ENCODE peak calls at places on chromosomes 1 and 21, in seven cellular contexts. One of them, this sample, is unnamed.

GRCh38 chr1:150516050-150516591 is 569 bp downstream of the FALEC start:
- DNase-seq in T-helper 2 cell: no peak
- DNase-seq in hippocampal formation: no peak
- DNase-seq in astrocyte of the spinal cord: peak
- DNase-seq in activated T-helper 1 cell treated with anti-CD3 and anti-CD28 coated beads, Interleukin-12 subunit alpha, Interleukin-12 subunit beta, Interleukin-2, Interleukin-4 antibody, amounts not matched to agents 30 ng/mL and 10 ng/mL and 1 ng/mL, durations not matched to agents 14 hours and 24 hours and 36 hours: no peak
- DNase-seq in foreskin fibroblast: peak
- DNase-seq in Calu3: peak
- DNase-seq in this sample: no peak

GRCh38 chr1:215517441-215517891 is 49.6 kb upstream of the KCTD3 start:
- DNase-seq in astrocyte of the spinal cord: peak
- DNase-seq in hippocampal formation: no peak
- DNase-seq in T-helper 2 cell: no peak
- DNase-seq in activated T-helper 1 cell treated with anti-CD3 and anti-CD28 coated beads, Interleukin-12 subunit alpha, Interleukin-12 subunit beta, Interleukin-2, Interleukin-4 antibody, amounts not matched to agents 30 ng/mL and 10 ng/mL and 1 ng/mL, durations not matched to agents 14 hours and 24 hours and 36 hours: no peak
- DNase-seq in foreskin fibroblast: peak
- DNase-seq in Calu3: peak
- DNase-seq in this sample: no peak

GRCh38 chr1:7842517-7842916 is 10.3 kb downstream of the UTS2 start:
- DNase-seq in astrocyte of the spinal cord: no peak
- DNase-seq in Calu3: no peak
- DNase-seq in foreskin fibroblast: no peak
- DNase-seq in hippocampal formation: no peak
- DNase-seq in activated T-helper 1 cell treated with anti-CD3 and anti-CD28 coated beads, Interleukin-12 subunit alpha, Interleukin-12 subunit beta, Interleukin-2, Interleukin-4 antibody, amounts not matched to agents 30 ng/mL and 10 ng/mL and 1 ng/mL, durations not matched to agents 14 hours and 24 hours and 36 hours: no peak
- DNase-seq in T-helper 2 cell: no peak
- DNase-seq in this sample: no peak

GRCh38 chr21:44360174-44360573 is 6.8 kb downstream of the TRPM2 start:
- DNase-seq in hippocampal formation: no peak
- DNase-seq in Calu3: no peak
- DNase-seq in T-helper 2 cell: no peak
- DNase-seq in astrocyte of the spinal cord: no peak
- DNase-seq in foreskin fibroblast: no peak
- DNase-seq in activated T-helper 1 cell treated with anti-CD3 and anti-CD28 coated beads, Interleukin-12 subunit alpha, Interleukin-12 subunit beta, Interleukin-2, Interleukin-4 antibody, amounts not matched to agents 30 ng/mL and 10 ng/mL and 1 ng/mL, durations not matched to agents 14 hours and 24 hours and 36 hours: no peak
- DNase-seq in this sample: no peak

GRCh38 chr1:203148127-203148526 is 20.6 kb downstream of the ADORA1 start:
- DNase-seq in hippocampal formation: no peak
- DNase-seq in activated T-helper 1 cell treated with anti-CD3 and anti-CD28 coated beads, Interleukin-12 subunit alpha, Interleukin-12 subunit beta, Interleukin-2, Interleukin-4 antibody, amounts not matched to agents 30 ng/mL and 10 ng/mL and 1 ng/mL, durations not matched to agents 14 hours and 24 hours and 36 hours: no peak
- DNase-seq in Calu3: peak
- DNase-seq in foreskin fibroblast: no peak
- DNase-seq in astrocyte of the spinal cord: no peak
- DNase-seq in T-helper 2 cell: no peak
- DNase-seq in this sample: no peak

GRCh38 chr1:100065183-100065968 is 67.4 kb downstream of the SASS6 start:
- DNase-seq in activated T-helper 1 cell treated with anti-CD3 and anti-CD28 coated beads, Interleukin-12 subunit alpha, Interleukin-12 subunit beta, Interleukin-2, Interleukin-4 antibody, amounts not matched to agents 30 ng/mL and 10 ng/mL and 1 ng/mL, durations not matched to agents 14 hours and 24 hours and 36 hours: no peak
- DNase-seq in hippocampal formation: no peak
- DNase-seq in Calu3: no peak
- DNase-seq in T-helper 2 cell: no peak
- DNase-seq in astrocyte of the spinal cord: no peak
- DNase-seq in foreskin fibroblast: no peak
- DNase-seq in this sample: no peak

GRCh38 chr1:6218380-6218779 is 12.5 kb downstream of the RNF207 start:
- DNase-seq in astrocyte of the spinal cord: no peak
- DNase-seq in T-helper 2 cell: no peak
- DNase-seq in activated T-helper 1 cell treated with anti-CD3 and anti-CD28 coated beads, Interleukin-12 subunit alpha, Interleukin-12 subunit beta, Interleukin-2, Interleukin-4 antibody, amounts not matched to agents 30 ng/mL and 10 ng/mL and 1 ng/mL, durations not matched to agents 14 hours and 24 hours and 36 hours: no peak
- DNase-seq in Calu3: peak
- DNase-seq in hippocampal formation: no peak
- DNase-seq in foreskin fibroblast: no peak
- DNase-seq in this sample: no peak

GRCh38 chr21:43206231-43207042 is 37.6 kb downstream of the CRYAA start:
- DNase-seq in foreskin fibroblast: no peak
- DNase-seq in Calu3: no peak
- DNase-seq in astrocyte of the spinal cord: no peak
- DNase-seq in activated T-helper 1 cell treated with anti-CD3 and anti-CD28 coated beads, Interleukin-12 subunit alpha, Interleukin-12 subunit beta, Interleukin-2, Interleukin-4 antibody, amounts not matched to agents 30 ng/mL and 10 ng/mL and 1 ng/mL, durations not matched to agents 14 hours and 24 hours and 36 hours: no peak
- DNase-seq in T-helper 2 cell: no peak
- DNase-seq in hippocampal formation: no peak
- DNase-seq in this sample: no peak

GRCh38 chr1:910881-911721 is 12.6 kb upstream of the SAMD11 start:
- DNase-seq in Calu3: no peak
- DNase-seq in activated T-helper 1 cell treated with anti-CD3 and anti-CD28 coated beads, Interleukin-12 subunit alpha, Interleukin-12 subunit beta, Interleukin-2, Interleukin-4 antibody, amounts not matched to agents 30 ng/mL and 10 ng/mL and 1 ng/mL, durations not matched to agents 14 hours and 24 hours and 36 hours: no peak
- DNase-seq in astrocyte of the spinal cord: no peak
- DNase-seq in T-helper 2 cell: no peak
- DNase-seq in foreskin fibroblast: peak
- DNase-seq in hippocampal formation: no peak
- DNase-seq in this sample: no peak

GRCh38 chr1:34845131-34845901 is 14.2 kb downstream of the SMIM12 start:
- DNase-seq in Calu3: no peak
- DNase-seq in hippocampal formation: no peak
- DNase-seq in astrocyte of the spinal cord: no peak
- DNase-seq in T-helper 2 cell: no peak
- DNase-seq in foreskin fibroblast: no peak
- DNase-seq in activated T-helper 1 cell treated with anti-CD3 and anti-CD28 coated beads, Interleukin-12 subunit alpha, Interleukin-12 subunit beta, Interleukin-2, Interleukin-4 antibody, amounts not matched to agents 30 ng/mL and 10 ng/mL and 1 ng/mL, durations not matched to agents 14 hours and 24 hours and 36 hours: no peak
- DNase-seq in this sample: no peak

GRCh38 chr1:25742316-25742715 is 57.7 kb upstream of the SELENON start:
- DNase-seq in astrocyte of the spinal cord: no peak
- DNase-seq in T-helper 2 cell: no peak
- DNase-seq in Calu3: no peak
- DNase-seq in hippocampal formation: no peak
- DNase-seq in activated T-helper 1 cell treated with anti-CD3 and anti-CD28 coated beads, Interleukin-12 subunit alpha, Interleukin-12 subunit beta, Interleukin-2, Interleukin-4 antibody, amounts not matched to agents 30 ng/mL and 10 ng/mL and 1 ng/mL, durations not matched to agents 14 hours and 24 hours and 36 hours: no peak
- DNase-seq in foreskin fibroblast: no peak
- DNase-seq in this sample: no peak

GRCh38 chr1:8397511-8397910 is 79.6 kb downstream of the SLC45A1 start:
- DNase-seq in activated T-helper 1 cell treated with anti-CD3 and anti-CD28 coated beads, Interleukin-12 subunit alpha, Interleukin-12 subunit beta, Interleukin-2, Interleukin-4 antibody, amounts not matched to agents 30 ng/mL and 10 ng/mL and 1 ng/mL, durations not matched to agents 14 hours and 24 hours and 36 hours: no peak
- DNase-seq in foreskin fibroblast: peak
- DNase-seq in T-helper 2 cell: no peak
- DNase-seq in hippocampal formation: no peak
- DNase-seq in Calu3: no peak
- DNase-seq in astrocyte of the spinal cord: no peak
- DNase-seq in this sample: no peak

GRCh38 chr1:232474821-232475220 is 155.1 kb downstream of the SIPA1L2 start:
- DNase-seq in hippocampal formation: no peak
- DNase-seq in activated T-helper 1 cell treated with anti-CD3 and anti-CD28 coated beads, Interleukin-12 subunit alpha, Interleukin-12 subunit beta, Interleukin-2, Interleukin-4 antibody, amounts not matched to agents 30 ng/mL and 10 ng/mL and 1 ng/mL, durations not matched to agents 14 hours and 24 hours and 36 hours: no peak
- DNase-seq in T-helper 2 cell: no peak
- DNase-seq in astrocyte of the spinal cord: peak
- DNase-seq in foreskin fibroblast: peak
- DNase-seq in Calu3: no peak
- DNase-seq in this sample: no peak

GRCh38 chr21:37562920-37563640 is 196.5 kb downstream of the DYRK1A start:
- DNase-seq in hippocampal formation: no peak
- DNase-seq in activated T-helper 1 cell treated with anti-CD3 and anti-CD28 coated beads, Interleukin-12 subunit alpha, Interleukin-12 subunit beta, Interleukin-2, Interleukin-4 antibody, amounts not matched to agents 30 ng/mL and 10 ng/mL and 1 ng/mL, durations not matched to agents 14 hours and 24 hours and 36 hours: no peak
- DNase-seq in Calu3: peak
- DNase-seq in T-helper 2 cell: no peak
- DNase-seq in astrocyte of the spinal cord: no peak
- DNase-seq in foreskin fibroblast: no peak
- DNase-seq in this sample: no peak

GRCh38 chr21:45032977-45033705 is 41.2 kb upstream of the ADARB1 start:
- DNase-seq in foreskin fibroblast: no peak
- DNase-seq in Calu3: no peak
- DNase-seq in astrocyte of the spinal cord: no peak
- DNase-seq in hippocampal formation: no peak
- DNase-seq in activated T-helper 1 cell treated with anti-CD3 and anti-CD28 coated beads, Interleukin-12 subunit alpha, Interleukin-12 subunit beta, Interleukin-2, Interleukin-4 antibody, amounts not matched to agents 30 ng/mL and 10 ng/mL and 1 ng/mL, durations not matched to agents 14 hours and 24 hours and 36 hours: no peak
- DNase-seq in T-helper 2 cell: no peak
- DNase-seq in this sample: no peak

GRCh38 chr21:17903029-17903806 is 84.1 kb upstream of the C21orf91 start:
- DNase-seq in activated T-helper 1 cell treated with anti-CD3 and anti-CD28 coated beads, Interleukin-12 subunit alpha, Interleukin-12 subunit beta, Interleukin-2, Interleukin-4 antibody, amounts not matched to agents 30 ng/mL and 10 ng/mL and 1 ng/mL, durations not matched to agents 14 hours and 24 hours and 36 hours: no peak
- DNase-seq in Calu3: no peak
- DNase-seq in hippocampal formation: peak
- DNase-seq in T-helper 2 cell: no peak
- DNase-seq in astrocyte of the spinal cord: peak
- DNase-seq in foreskin fibroblast: peak
- DNase-seq in this sample: no peak

GRCh38 chr1:29736582-29737188 is 500.4 kb downstream of the PTPRU start:
- DNase-seq in foreskin fibroblast: peak
- DNase-seq in activated T-helper 1 cell treated with anti-CD3 and anti-CD28 coated beads, Interleukin-12 subunit alpha, Interleukin-12 subunit beta, Interleukin-2, Interleukin-4 antibody, amounts not matched to agents 30 ng/mL and 10 ng/mL and 1 ng/mL, durations not matched to agents 14 hours and 24 hours and 36 hours: no peak
- DNase-seq in Calu3: peak
- DNase-seq in astrocyte of the spinal cord: peak
- DNase-seq in T-helper 2 cell: no peak
- DNase-seq in hippocampal formation: no peak
- DNase-seq in this sample: peak

GRCh38 chr1:82059931-82060330 is 259.2 kb downstream of the ADGRL2 start:
- DNase-seq in T-helper 2 cell: no peak
- DNase-seq in foreskin fibroblast: peak
- DNase-seq in astrocyte of the spinal cord: peak
- DNase-seq in Calu3: no peak
- DNase-seq in hippocampal formation: no peak
- DNase-seq in activated T-helper 1 cell treated with anti-CD3 and anti-CD28 coated beads, Interleukin-12 subunit alpha, Interleukin-12 subunit beta, Interleukin-2, Interleukin-4 antibody, amounts not matched to agents 30 ng/mL and 10 ng/mL and 1 ng/mL, durations not matched to agents 14 hours and 24 hours and 36 hours: no peak
- DNase-seq in this sample: no peak

GRCh38 chr1:40041466-40041838 is 923 bp downstream of the CAP1 start:
- DNase-seq in astrocyte of the spinal cord: no peak
- DNase-seq in T-helper 2 cell: no peak
- DNase-seq in hippocampal formation: no peak
- DNase-seq in activated T-helper 1 cell treated with anti-CD3 and anti-CD28 coated beads, Interleukin-12 subunit alpha, Interleukin-12 subunit beta, Interleukin-2, Interleukin-4 antibody, amounts not matched to agents 30 ng/mL and 10 ng/mL and 1 ng/mL, durations not matched to agents 14 hours and 24 hours and 36 hours: no peak
- DNase-seq in foreskin fibroblast: no peak
- DNase-seq in Calu3: no peak
- DNase-seq in this sample: no peak

GRCh38 chr1:27179373-27179772 is 24.4 kb upstream of the SLC9A1 start:
- DNase-seq in hippocampal formation: no peak
- DNase-seq in foreskin fibroblast: peak
- DNase-seq in Calu3: no peak
- DNase-seq in T-helper 2 cell: no peak
- DNase-seq in astrocyte of the spinal cord: no peak
- DNase-seq in activated T-helper 1 cell treated with anti-CD3 and anti-CD28 coated beads, Interleukin-12 subunit alpha, Interleukin-12 subunit beta, Interleukin-2, Interleukin-4 antibody, amounts not matched to agents 30 ng/mL and 10 ng/mL and 1 ng/mL, durations not matched to agents 14 hours and 24 hours and 36 hours: no peak
- DNase-seq in this sample: no peak

GRCh38 chr21:26388731-26389231 is 184.3 kb downstream of the CYYR1 start:
- DNase-seq in T-helper 2 cell: no peak
- DNase-seq in activated T-helper 1 cell treated with anti-CD3 and anti-CD28 coated beads, Interleukin-12 subunit alpha, Interleukin-12 subunit beta, Interleukin-2, Interleukin-4 antibody, amounts not matched to agents 30 ng/mL and 10 ng/mL and 1 ng/mL, durations not matched to agents 14 hours and 24 hours and 36 hours: no peak
- DNase-seq in foreskin fibroblast: peak
- DNase-seq in Calu3: peak
- DNase-seq in astrocyte of the spinal cord: peak
- DNase-seq in hippocampal formation: no peak
- DNase-seq in this sample: no peak

GRCh38 chr1:180580237-180580636 is 21.5 kb downstream of the OVAAL start:
- DNase-seq in foreskin fibroblast: peak
- DNase-seq in astrocyte of the spinal cord: no peak
- DNase-seq in T-helper 2 cell: no peak
- DNase-seq in hippocampal formation: no peak
- DNase-seq in activated T-helper 1 cell treated with anti-CD3 and anti-CD28 coated beads, Interleukin-12 subunit alpha, Interleukin-12 subunit beta, Interleukin-2, Interleukin-4 antibody, amounts not matched to agents 30 ng/mL and 10 ng/mL and 1 ng/mL, durations not matched to agents 14 hours and 24 hours and 36 hours: no peak
- DNase-seq in Calu3: peak
- DNase-seq in this sample: peak

GRCh38 chr1:169595764-169596711 is 9.8 kb upstream of the F5 start:
- DNase-seq in foreskin fibroblast: peak
- DNase-seq in astrocyte of the spinal cord: peak
- DNase-seq in T-helper 2 cell: no peak
- DNase-seq in hippocampal formation: no peak
- DNase-seq in activated T-helper 1 cell treated with anti-CD3 and anti-CD28 coated beads, Interleukin-12 subunit alpha, Interleukin-12 subunit beta, Interleukin-2, Interleukin-4 antibody, amounts not matched to agents 30 ng/mL and 10 ng/mL and 1 ng/mL, durations not matched to agents 14 hours and 24 hours and 36 hours: no peak
- DNase-seq in Calu3: peak
- DNase-seq in this sample: peak

GRCh38 chr1:43279161-43279560 is 6.2 kb downstream of the C1orf210 start:
- DNase-seq in foreskin fibroblast: no peak
- DNase-seq in astrocyte of the spinal cord: no peak
- DNase-seq in T-helper 2 cell: no peak
- DNase-seq in activated T-helper 1 cell treated with anti-CD3 and anti-CD28 coated beads, Interleukin-12 subunit alpha, Interleukin-12 subunit beta, Interleukin-2, Interleukin-4 antibody, amounts not matched to agents 30 ng/mL and 10 ng/mL and 1 ng/mL, durations not matched to agents 14 hours and 24 hours and 36 hours: no peak
- DNase-seq in Calu3: no peak
- DNase-seq in hippocampal formation: no peak
- DNase-seq in this sample: no peak

GRCh38 chr1:151510957-151511635 is at the start of gene CGN:
- DNase-seq in foreskin fibroblast: peak
- DNase-seq in T-helper 2 cell: peak
- DNase-seq in Calu3: peak
- DNase-seq in hippocampal formation: peak
- DNase-seq in astrocyte of the spinal cord: peak
- DNase-seq in activated T-helper 1 cell treated with anti-CD3 and anti-CD28 coated beads, Interleukin-12 subunit alpha, Interleukin-12 subunit beta, Interleukin-2, Interleukin-4 antibody, amounts not matched to agents 30 ng/mL and 10 ng/mL and 1 ng/mL, durations not matched to agents 14 hours and 24 hours and 36 hours: peak
- DNase-seq in this sample: peak

GRCh38 chr1:41629571-41629970 is 145.1 kb upstream of the EDN2 start:
- DNase-seq in activated T-helper 1 cell treated with anti-CD3 and anti-CD28 coated beads, Interleukin-12 subunit alpha, Interleukin-12 subunit beta, Interleukin-2, Interleukin-4 antibody, amounts not matched to agents 30 ng/mL and 10 ng/mL and 1 ng/mL, durations not matched to agents 14 hours and 24 hours and 36 hours: no peak
- DNase-seq in foreskin fibroblast: no peak
- DNase-seq in Calu3: no peak
- DNase-seq in hippocampal formation: no peak
- DNase-seq in T-helper 2 cell: no peak
- DNase-seq in astrocyte of the spinal cord: peak
- DNase-seq in this sample: no peak

GRCh38 chr1:97137862-97138514 is 416.4 kb downstream of the PTBP2 start:
- DNase-seq in hippocampal formation: peak
- DNase-seq in Calu3: peak
- DNase-seq in activated T-helper 1 cell treated with anti-CD3 and anti-CD28 coated beads, Interleukin-12 subunit alpha, Interleukin-12 subunit beta, Interleukin-2, Interleukin-4 antibody, amounts not matched to agents 30 ng/mL and 10 ng/mL and 1 ng/mL, durations not matched to agents 14 hours and 24 hours and 36 hours: no peak
- DNase-seq in astrocyte of the spinal cord: peak
- DNase-seq in T-helper 2 cell: no peak
- DNase-seq in foreskin fibroblast: peak
- DNase-seq in this sample: peak

GRCh38 chr1:40432644-40433385 is 17.5 kb upstream of the ZFP69B start:
- DNase-seq in astrocyte of the spinal cord: no peak
- DNase-seq in T-helper 2 cell: no peak
- DNase-seq in hippocampal formation: no peak
- DNase-seq in Calu3: no peak
- DNase-seq in activated T-helper 1 cell treated with anti-CD3 and anti-CD28 coated beads, Interleukin-12 subunit alpha, Interleukin-12 subunit beta, Interleukin-2, Interleukin-4 antibody, amounts not matched to agents 30 ng/mL and 10 ng/mL and 1 ng/mL, durations not matched to agents 14 hours and 24 hours and 36 hours: no peak
- DNase-seq in foreskin fibroblast: no peak
- DNase-seq in this sample: no peak

GRCh38 chr1:101309334-101310221 is 72.8 kb downstream of the S1PR1 start:
- DNase-seq in hippocampal formation: peak
- DNase-seq in activated T-helper 1 cell treated with anti-CD3 and anti-CD28 coated beads, Interleukin-12 subunit alpha, Interleukin-12 subunit beta, Interleukin-2, Interleukin-4 antibody, amounts not matched to agents 30 ng/mL and 10 ng/mL and 1 ng/mL, durations not matched to agents 14 hours and 24 hours and 36 hours: peak
- DNase-seq in Calu3: peak
- DNase-seq in astrocyte of the spinal cord: peak
- DNase-seq in T-helper 2 cell: peak
- DNase-seq in foreskin fibroblast: peak
- DNase-seq in this sample: peak

GRCh38 chr1:2968471-2968881 is 52.8 kb upstream of the ACTRT2 start:
- DNase-seq in astrocyte of the spinal cord: no peak
- DNase-seq in Calu3: peak
- DNase-seq in foreskin fibroblast: no peak
- DNase-seq in T-helper 2 cell: no peak
- DNase-seq in hippocampal formation: peak
- DNase-seq in activated T-helper 1 cell treated with anti-CD3 and anti-CD28 coated beads, Interleukin-12 subunit alpha, Interleukin-12 subunit beta, Interleukin-2, Interleukin-4 antibody, amounts not matched to agents 30 ng/mL and 10 ng/mL and 1 ng/mL, durations not matched to agents 14 hours and 24 hours and 36 hours: no peak
- DNase-seq in this sample: no peak

GRCh38 chr1:67941746-67942145 is 108.5 kb upstream of the GNG12 start:
- DNase-seq in hippocampal formation: no peak
- DNase-seq in activated T-helper 1 cell treated with anti-CD3 and anti-CD28 coated beads, Interleukin-12 subunit alpha, Interleukin-12 subunit beta, Interleukin-2, Interleukin-4 antibody, amounts not matched to agents 30 ng/mL and 10 ng/mL and 1 ng/mL, durations not matched to agents 14 hours and 24 hours and 36 hours: no peak
- DNase-seq in T-helper 2 cell: no peak
- DNase-seq in Calu3: no peak
- DNase-seq in astrocyte of the spinal cord: no peak
- DNase-seq in foreskin fibroblast: peak
- DNase-seq in this sample: no peak

GRCh38 chr1:177945943-177946650 is 23.8 kb downstream of the SEC16B start:
- DNase-seq in Calu3: peak
- DNase-seq in activated T-helper 1 cell treated with anti-CD3 and anti-CD28 coated beads, Interleukin-12 subunit alpha, Interleukin-12 subunit beta, Interleukin-2, Interleukin-4 antibody, amounts not matched to agents 30 ng/mL and 10 ng/mL and 1 ng/mL, durations not matched to agents 14 hours and 24 hours and 36 hours: no peak
- DNase-seq in T-helper 2 cell: no peak
- DNase-seq in astrocyte of the spinal cord: peak
- DNase-seq in foreskin fibroblast: peak
- DNase-seq in hippocampal formation: peak
- DNase-seq in this sample: peak

GRCh38 chr1:30419831-30420230 is 303.6 kb downstream of the MATN1 start:
- DNase-seq in activated T-helper 1 cell treated with anti-CD3 and anti-CD28 coated beads, Interleukin-12 subunit alpha, Interleukin-12 subunit beta, Interleukin-2, Interleukin-4 antibody, amounts not matched to agents 30 ng/mL and 10 ng/mL and 1 ng/mL, durations not matched to agents 14 hours and 24 hours and 36 hours: no peak
- DNase-seq in hippocampal formation: no peak
- DNase-seq in astrocyte of the spinal cord: no peak
- DNase-seq in foreskin fibroblast: no peak
- DNase-seq in Calu3: no peak
- DNase-seq in T-helper 2 cell: no peak
- DNase-seq in this sample: no peak